ENCODE peak calls at places on chromosomes 13 and 19, in six cellular contexts. E is WTC11, N is GM23338, D is HepG2, F is GM12878, Z is K562. U is an unnamed sample.

GRCh38 chr13:43846496-43846895 is 33.0 kb downstream of the CCDC122 start:
- DNase-seq in F (no peak), N (no peak), E (no peak), D (no peak), Z (no peak), U (no peak)

GRCh38 chr19:45668342-45668871 is 386 bp downstream of the GIPR start:
- DNase-seq in E (no peak), Z (no peak), N (no peak), F (no peak), D (no peak), U (no peak)

GRCh38 chr13:51298812-51299211 is 40.7 kb upstream of the SERPINE3 start:
- DNase-seq in F (no peak), D (no peak), N (no peak), Z (no peak), E (no peak), U (no peak)

GRCh38 chr13:74774252-74774651 is 640.0 kb upstream of the KLF12 start:
- DNase-seq in D (no peak), F (no peak), E (no peak), Z (no peak), N (no peak), U (no peak)

GRCh38 chr13:113845723-113846638 is 17.9 kb downstream of the GAS6 start:
- DNase-seq in F (no peak), D (no peak), E (no peak), Z (no peak), N (no peak), U (no peak)

GRCh38 chr13:77584111-77584510 is 48.6 kb downstream of the SCEL start:
- DNase-seq in Z (no peak), D (no peak), E (no peak), F (no peak), N (no peak), U (no peak)

GRCh38 chr19:48044561-48044960 is 682 bp upstream of the CABP5 start:
- DNase-seq in Z (no peak), E (no peak), N (no peak), F (no peak), D (no peak), U (no peak)

GRCh38 chr19:48868196-48868886 is at the start of gene PLEKHA4:
- DNase-seq in F (no peak), E (peak), D (no peak), N (no peak), Z (peak), U (peak)

GRCh38 chr13:75687145-75687763 is 51.1 kb downstream of the LMO7 start:
- DNase-seq in F (no peak), E (no peak), Z (peak), N (peak), D (peak), U (no peak)

GRCh38 chr19:13002389-13002898 is 7.2 kb downstream of the NFIX start:
- DNase-seq in F (no peak), Z (no peak), E (no peak), N (no peak), D (no peak), U (no peak)

GRCh38 chr19:48553676-48554384 is 1.9 kb downstream of the SULT2B1 start:
- DNase-seq in N (peak), E (peak), Z (peak), D (peak), F (no peak), U (no peak)

GRCh38 chr13:21529102-21529893 is 70.2 kb upstream of the ZDHHC20 start:
- DNase-seq in N (no peak), D (no peak), Z (no peak), F (no peak), E (no peak), U (no peak)

GRCh38 chr19:6947745-6948144 is 60.4 kb downstream of the ADGRE1 start:
- DNase-seq in E (no peak), Z (no peak), N (no peak), F (peak), D (peak), U (no peak)

GRCh38 chr19:8438236-8438635 is 6.5 kb upstream of the HNRNPM start:
- DNase-seq in D (no peak), E (no peak), F (no peak), Z (no peak), N (no peak), U (no peak)

GRCh38 chr19:1862068-1862423 is 1.3 kb downstream of the KLF16 start:
- DNase-seq in N (no peak), E (no peak), F (no peak), Z (no peak), D (no peak), U (no peak)

GRCh38 chr19:47509973-47510372 is 4.9 kb downstream of the NAPA start:
- DNase-seq in Z (no peak), F (no peak), D (no peak), N (no peak), E (no peak), U (no peak)

GRCh38 chr19:38793186-38793585 is 4.2 kb downstream of the LGALS7B start:
- DNase-seq in E (no peak), D (no peak), Z (no peak), F (no peak), N (no peak), U (no peak)

GRCh38 chr19:45424191-45425058 is 708 bp upstream of the ERCC1 start:
- DNase-seq in Z (peak), F (no peak), N (peak), D (peak), E (peak), U (no peak)

GRCh38 chr19:5809053-5809452 is 4.2 kb downstream of the NRTN start:
- DNase-seq in D (no peak), N (no peak), F (no peak), Z (no peak), E (no peak), U (no peak)

GRCh38 chr13:46288570-46289259 is 77.0 kb downstream of the LRRC63 start:
- DNase-seq in F (peak), D (peak), E (no peak), N (peak), Z (peak), U (no peak)

GRCh38 chr19:38703509-38703908 is 40.8 kb downstream of the CAPN12 start:
- DNase-seq in E (no peak), N (no peak), Z (no peak), D (no peak), F (no peak), U (no peak)

GRCh38 chr13:110391273-110391672 is 84.2 kb downstream of the COL4A2 start:
- DNase-seq in F (no peak), E (no peak), N (no peak), Z (no peak), D (no peak), U (no peak)

GRCh38 chr13:84076280-84076679 is 194.0 kb upstream of the SLITRK1 start:
- DNase-seq in F (no peak), Z (no peak), D (no peak), E (no peak), N (no peak), U (no peak)

GRCh38 chr19:13051581-13052165 is 51.0 kb downstream of the LYL1 start:
- DNase-seq in F (no peak), D (peak), N (peak), E (peak), Z (peak), U (no peak)

GRCh38 chr19:51809787-51810186 is 14.8 kb downstream of the FPR3 start:
- DNase-seq in Z (no peak), D (peak), F (no peak), N (no peak), E (no peak), U (no peak)

GRCh38 chr13:24353736-24354135 is 44.4 kb downstream of the C1QTNF9 start:
- DNase-seq in E (no peak), F (no peak), D (no peak), Z (no peak), N (no peak), U (no peak)

GRCh38 chr13:24351423-24351822 is 42.0 kb downstream of the C1QTNF9 start:
- DNase-seq in N (no peak), D (no peak), E (no peak), Z (no peak), F (no peak), U (no peak)

GRCh38 chr13:24348385-24348784 is 39.0 kb downstream of the C1QTNF9 start:
- DNase-seq in E (no peak), F (no peak), N (no peak), D (no peak), Z (no peak), U (no peak)

GRCh38 chr13:24348797-24349515 is 39.6 kb downstream of the C1QTNF9 start:
- DNase-seq in Z (no peak), N (no peak), E (no peak), D (no peak), F (no peak), U (no peak)
- TF ChIP-seq CREB1 in Z (no peak), N (no peak), E (no peak), D (no peak), F (no peak), U (no peak)

DNA sequence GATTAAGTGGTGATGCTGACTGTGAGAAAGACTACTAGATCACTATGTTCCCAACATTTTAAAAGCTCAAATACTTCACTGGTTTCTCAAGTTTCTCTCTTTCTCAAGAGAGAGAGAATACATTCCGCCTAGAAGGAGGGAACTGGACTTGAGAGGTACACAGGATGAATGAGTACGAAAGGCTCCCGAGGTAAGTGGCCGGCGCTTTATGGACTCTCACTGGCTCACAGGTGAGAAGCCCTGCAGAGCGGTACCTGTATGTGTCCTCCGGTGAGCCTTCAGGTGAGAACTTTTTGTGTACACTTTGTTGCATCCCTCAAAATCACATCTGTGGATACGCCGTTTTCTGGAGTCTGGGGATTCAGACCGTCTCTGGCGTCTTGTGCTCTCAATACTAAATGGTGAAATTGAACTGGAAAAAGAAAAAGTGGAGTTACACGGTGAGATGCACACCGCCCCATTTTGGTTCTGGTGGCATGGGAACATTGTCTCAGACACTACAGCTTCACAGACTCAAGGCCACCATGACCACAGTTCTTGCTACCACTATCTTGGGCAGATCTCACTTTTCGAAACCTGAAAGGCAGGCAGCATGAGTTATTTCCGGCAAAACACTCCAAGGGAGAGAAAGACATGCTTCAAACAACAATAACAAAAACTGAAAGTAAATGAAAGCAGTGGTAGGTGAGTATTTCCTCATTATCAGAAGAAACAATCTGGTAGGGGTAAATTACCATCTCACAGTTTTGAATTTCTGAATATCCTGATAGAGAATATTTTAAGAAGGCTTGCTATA is 418.9 kb downstream of the KLF12 start:
- DNase-seq in E (no peak), F (peak), Z (no peak), D (no peak), N (no peak), U (no peak)
- TF ChIP-seq CREB1 in E (no peak), F (no peak), Z (no peak), D (no peak), N (no peak), U (no peak)

GRCh38 chr13:47417485-47417884 is 520.6 kb upstream of the HTR2A start:
- DNase-seq in E (no peak), D (no peak), Z (no peak), F (no peak), N (no peak), U (no peak)

GRCh38 chr13:47413112-47413511 is 516.3 kb upstream of the HTR2A start:
- DNase-seq in D (no peak), Z (no peak), N (no peak), F (no peak), E (no peak), U (no peak)

GRCh38 chr13:47420012-47420411 is 523.2 kb upstream of the HTR2A start:
- DNase-seq in E (no peak), F (no peak), D (no peak), N (no peak), Z (no peak), U (no peak)

GRCh38 chr13:47418206-47418920 is 521.5 kb upstream of the HTR2A start:
- DNase-seq in F (no peak), N (no peak), Z (no peak), D (no peak), E (no peak), U (no peak)

GRCh38 chr13:47415048-47415447 is 518.2 kb upstream of the HTR2A start:
- DNase-seq in Z (no peak), D (no peak), N (no peak), F (no peak), E (no peak), U (no peak)
- TF ChIP-seq CREB1 in Z (no peak), D (no peak), N (no peak), F (no peak), E (no peak), U (no peak)

DNA sequence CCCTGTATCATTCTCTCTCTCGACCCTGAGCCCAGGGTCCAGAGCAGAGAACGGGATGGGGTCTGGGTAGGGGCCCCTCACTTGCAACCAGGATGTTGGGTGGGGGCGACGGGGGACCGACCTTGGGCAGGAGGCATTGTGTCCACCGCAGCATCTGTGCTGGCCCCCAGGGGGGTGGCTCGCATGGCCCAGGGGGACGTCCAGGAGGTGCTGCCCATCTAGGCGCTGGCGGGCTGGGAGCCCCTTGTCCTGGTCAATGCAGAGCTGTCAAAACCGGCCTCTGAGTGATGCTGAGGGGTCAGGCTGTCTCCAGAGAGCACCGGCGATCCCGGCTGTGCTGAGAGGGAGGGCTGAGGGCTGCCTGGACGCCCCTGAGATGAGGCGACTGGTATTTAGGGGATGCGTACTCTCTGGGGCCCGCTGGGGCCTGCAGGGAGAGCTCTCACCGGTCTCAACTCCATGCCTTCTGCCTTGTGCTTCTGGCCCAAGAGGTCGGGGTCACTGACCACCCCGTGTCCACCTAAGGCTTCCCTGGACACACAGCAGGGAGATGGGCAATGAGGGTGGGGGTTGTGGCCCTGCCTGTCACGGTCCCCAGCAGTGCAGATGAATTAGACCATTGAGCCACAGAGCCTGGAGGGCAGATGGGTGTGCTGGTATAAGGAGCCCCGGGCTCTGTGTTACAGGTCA is 8.5 kb downstream of the RPS9 start:
- DNase-seq in D (no peak), Z (no peak), N (peak), F (no peak), E (peak), U (peak)
- TF ChIP-seq CREB1 in D (no peak), Z (no peak), N (no peak), F (no peak), E (no peak), U (no peak)

DNA sequence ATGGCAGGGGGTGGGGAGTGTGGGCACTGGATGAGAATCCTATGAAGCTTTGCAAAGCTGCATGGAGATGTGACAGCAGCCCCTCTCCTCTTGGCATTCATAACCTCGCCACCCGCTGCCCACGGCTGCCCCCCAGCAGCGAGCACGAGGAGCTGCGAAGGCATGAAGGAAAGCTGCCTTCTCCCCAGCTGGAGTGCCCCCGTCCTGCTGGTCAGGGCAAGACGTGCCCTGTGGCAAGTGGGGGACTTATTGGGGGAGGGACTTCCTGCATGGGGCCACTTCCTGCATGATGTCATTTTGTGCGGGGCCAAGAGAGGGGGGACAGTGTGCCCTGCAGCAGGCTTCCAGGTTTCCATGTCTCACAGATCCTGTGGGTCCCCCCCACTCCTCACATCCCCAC is 85.9 kb downstream of the TSHZ3 start:
- DNase-seq in E (no peak), Z (no peak), D (no peak), N (no peak), F (no peak), U (no peak)
- TF ChIP-seq CREB1 in E (no peak), Z (no peak), D (no peak), N (no peak), F (no peak), U (no peak)

GRCh38 chr19:30881986-30882385 is 467.2 kb downstream of the TSHZ3 start:
- DNase-seq in D (no peak), N (no peak), F (no peak), Z (no peak), E (no peak), U (no peak)
- TF ChIP-seq CREB1 in D (no peak), N (no peak), F (no peak), Z (no peak), E (no peak), U (no peak)

GRCh38 chr13:102814793-102815192 is 15.9 kb downstream of the BIVM start:
- DNase-seq in D (no peak), F (no peak), E (no peak), Z (no peak), N (no peak), U (no peak)

GRCh38 chr13:102817907-102818306 is 19.0 kb downstream of the BIVM start:
- DNase-seq in D (no peak), N (no peak), E (no peak), Z (no peak), F (no peak), U (no peak)

GRCh38 chr13:102815788-102816187 is 16.9 kb downstream of the BIVM start:
- DNase-seq in D (no peak), F (no peak), N (no peak), Z (no peak), E (no peak), U (no peak)

GRCh38 chr13:102817241-102817640 is 18.3 kb downstream of the BIVM start:
- DNase-seq in D (no peak), F (no peak), N (no peak), E (no peak), Z (no peak), U (no peak)

DNA sequence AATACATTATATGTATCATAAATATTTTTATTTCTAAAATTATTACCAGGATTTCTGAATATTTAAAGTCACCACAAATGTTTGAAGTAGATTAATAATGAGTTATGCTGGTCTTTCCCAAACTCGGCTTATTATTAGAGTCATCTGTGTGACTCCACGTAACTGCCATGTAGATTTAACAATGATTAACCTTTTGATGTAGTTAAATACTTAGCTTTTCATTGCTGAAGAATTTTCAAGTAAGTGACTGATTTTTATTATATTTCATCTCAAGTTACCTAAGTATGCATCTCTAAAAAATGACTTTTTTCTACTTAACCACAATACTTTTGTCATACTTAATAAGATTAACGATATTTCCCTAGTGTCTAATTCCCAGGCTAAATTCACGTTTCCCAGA is 17.7 kb downstream of the BIVM start:
- DNase-seq in E (no peak), N (no peak), D (no peak), F (no peak), Z (no peak), U (no peak)
- TF ChIP-seq CREB1 in E (no peak), N (no peak), D (no peak), F (no peak), Z (no peak), U (no peak)

U was measured in H1.